ENCODE peak calls at places on chromosomes 4 and X, in six cellular contexts. H is AG20443; U is adrenal gland; F is AG04449; B is anterior cingulate cortex; O is stimulated activated CD4-positive, alpha-beta T cell treated with anti-CD3 and anti-CD28 coated beads, Interleukin-2, amount 100 ng/mL, for 48 hours. D is an unnamed sample.

GRCh38 chrX:41561045-41561444 is 113.9 kb downstream of the NYX start:
- DNase-seq in H (peak), U (peak), F (peak), B (no peak), O (no peak), D (no peak)

GRCh38 chr4:158450741-158451140 is 70.9 kb upstream of the RXFP1 start:
- DNase-seq in H (no peak), U (no peak), F (no peak), B (no peak), O (no peak), D (no peak)

GRCh38 chr4:26150948-26151347 is 169.9 kb upstream of the RBPJ start:
- DNase-seq in H (peak), U (no peak), F (no peak), B (no peak), O (peak), D (no peak)

GRCh38 chr4:6087669-6088068 is 69.4 kb upstream of the C4orf50 start:
- DNase-seq in H (no peak), U (peak), F (no peak), B (peak), O (no peak), D (no peak)

GRCh38 chrX:143455045-143455444 is 62.2 kb downstream of the SPANXN3 start:
- DNase-seq in H (no peak), U (no peak), F (no peak), B (no peak), O (no peak), D (no peak)

GRCh38 chr4:24440765-24441164 is 143.6 kb downstream of the DHX15 start:
- DNase-seq in H (no peak), U (no peak), F (no peak), B (no peak), O (no peak), D (no peak)

GRCh38 chr4:8637456-8637984 is 45.0 kb downstream of the CPZ start:
- DNase-seq in H (no peak), U (no peak), F (no peak), B (no peak), O (no peak), D (no peak)

GRCh38 chr4:28259951-28260350 is 1399.3 kb downstream of the STIM2 start:
- DNase-seq in H (no peak), U (no peak), F (no peak), B (no peak), O (no peak), D (no peak)

GRCh38 chr4:177190995-177191568 is 118.6 kb upstream of the NEIL3 start:
- DNase-seq in H (peak), U (no peak), F (peak), B (no peak), O (no peak), D (no peak)

GRCh38 chr4:168496834-168497233 is at the start of gene PALLD:
- DNase-seq in H (peak), U (no peak), F (no peak), B (no peak), O (no peak), D (no peak)

GRCh38 chr4:164251257-164251656 is 502.7 kb upstream of the SMIM31 start:
- DNase-seq in H (no peak), U (no peak), F (no peak), B (no peak), O (no peak), D (no peak)

GRCh38 chr4:178970433-178971140 is 1528.3 kb upstream of the AGA start:
- DNase-seq in H (no peak), U (no peak), F (no peak), B (no peak), O (no peak), D (no peak)

GRCh38 chr4:163165217-163166017 is 1.3 kb downstream of the NAF1 start:
- DNase-seq in H (no peak), U (no peak), F (no peak), B (no peak), O (no peak), D (no peak)

GRCh38 chrX:154991039-154991438 is 31.5 kb downstream of the F8 start:
- DNase-seq in H (no peak), U (no peak), F (no peak), B (no peak), O (peak), D (no peak)

GRCh38 chr4:145868637-145869409 is 69.8 kb downstream of the ZNF827 start:
- DNase-seq in H (no peak), U (no peak), F (no peak), B (no peak), O (no peak), D (no peak)

GRCh38 chr4:126734465-126734864 is 898.3 kb upstream of the INTU start:
- DNase-seq in H (no peak), U (no peak), F (no peak), B (no peak), O (no peak), D (no peak)

GRCh38 chrX:12411831-12412230 is 273.6 kb downstream of the FRMPD4 start:
- DNase-seq in H (no peak), U (no peak), F (no peak), B (no peak), O (no peak), D (no peak)

GRCh38 chr4:151624606-151625565 is 135.9 kb downstream of the GATB start:
- DNase-seq in H (peak), U (no peak), F (no peak), B (no peak), O (no peak), D (no peak)

GRCh38 chrX:110168585-110168984 is 149.3 kb downstream of the AMMECR1 start:
- DNase-seq in H (no peak), U (no peak), F (peak), B (peak), O (no peak), D (no peak)

GRCh38 chrX:65035451-65035779 is 59.2 kb upstream of the ZC4H2 start:
- DNase-seq in H (no peak), U (peak), F (no peak), B (peak), O (no peak), D (no peak)

GRCh38 chr4:83378426-83378825 is 43.8 kb upstream of the HPSE start:
- DNase-seq in H (no peak), U (no peak), F (no peak), B (no peak), O (no peak), D (no peak)

GRCh38 chrX:115393271-115393670 is 103.8 kb downstream of the LUZP4 start:
- DNase-seq in H (peak), U (no peak), F (no peak), B (no peak), O (no peak), D (no peak)

GRCh38 chr4:106763044-106763443 is 273.1 kb downstream of the DKK2 start:
- DNase-seq in H (peak), U (no peak), F (no peak), B (no peak), O (no peak), D (no peak)

GRCh38 chrX:14829643-14830042 is 43.2 kb downstream of the FANCB start:
- DNase-seq in H (no peak), U (no peak), F (no peak), B (no peak), O (no peak), D (no peak)

GRCh38 chrX:47247206-47247998 is 14.6 kb downstream of the USP11 start:
- DNase-seq in H (peak), U (no peak), F (no peak), B (no peak), O (no peak), D (no peak)

GRCh38 chr4:555566-556275 is 20.4 kb downstream of the TMEM271 start:
- DNase-seq in H (no peak), U (no peak), F (no peak), B (no peak), O (no peak), D (no peak)

GRCh38 chrX:21926527-21927278 is 13.8 kb upstream of the SMS start:
- DNase-seq in H (peak), U (no peak), F (peak), B (no peak), O (no peak), D (no peak)

GRCh38 chr4:21888195-21888976 is 60.2 kb downstream of the KCNIP4 start:
- DNase-seq in H (peak), U (no peak), F (peak), B (no peak), O (no peak), D (no peak)

GRCh38 chr4:2767705-2768074 is 11.6 kb upstream of the TNIP2 start:
- DNase-seq in H (peak), U (no peak), F (no peak), B (no peak), O (no peak), D (no peak)

GRCh38 chr4:26938516-26938915 is 77.9 kb downstream of the STIM2 start:
- DNase-seq in H (no peak), U (no peak), F (no peak), B (no peak), O (no peak), D (no peak)

GRCh38 chr4:142331132-142331531 is 515.0 kb downstream of the INPP4B start:
- DNase-seq in H (no peak), U (peak), F (no peak), B (no peak), O (no peak), D (no peak)

GRCh38 chrX:68252664-68253063 is 180.6 kb downstream of the OPHN1 start:
- DNase-seq in H (no peak), U (no peak), F (no peak), B (no peak), O (no peak), D (no peak)

GRCh38 chr4:183342541-183343533 is 20.6 kb upstream of the CLDN24 start:
- DNase-seq in H (peak), U (no peak), F (no peak), B (no peak), O (no peak), D (no peak)

GRCh38 chrX:44342866-44343265 is 606 bp downstream of the EFHC2 start:
- DNase-seq in H (no peak), U (no peak), F (no peak), B (no peak), O (no peak), D (no peak)

GRCh38 chr4:165718660-165719059 is 154.4 kb upstream of the TLL1 start:
- DNase-seq in H (no peak), U (no peak), F (no peak), B (no peak), O (no peak), D (no peak)

GRCh38 chr4:1501754-1502500 is 95.7 kb upstream of the NKX1-1 start:
- DNase-seq in H (no peak), U (peak), F (no peak), B (no peak), O (no peak), D (no peak)

D was measured in progenitor cell of endocrine pancreas.